ENCODE peak calls at places on chromosomes 2 and 18, in five cellular contexts. E, H, Q, B and K are unnamed samples.

GRCh38 chr18:48468151-48468550 is 59.0 kb upstream of the ZBTB7C start:
- DNase-seq in E (no peak), H (no peak), Q (no peak), B (no peak), K (no peak)

GRCh38 chr2:238299803-238300202 is 11.4 kb upstream of the PER2 start:
- DNase-seq in E (no peak), H (no peak), Q (no peak), B (no peak), K (no peak)

GRCh38 chr2:37683926-37684780 is 12.7 kb upstream of the CDC42EP3 start:
- DNase-seq in E (no peak), H (no peak), Q (no peak), B (no peak), K (no peak)

GRCh38 chr2:128402921-128403670 is 84.4 kb upstream of the HS6ST1 start:
- DNase-seq in E (no peak), H (no peak), Q (no peak), B (no peak), K (peak; percentile 26)

GRCh38 chr2:150339951-150340350 is 147.5 kb downstream of the RND3 start:
- DNase-seq in E (no peak), H (no peak), Q (no peak), B (no peak), K (no peak)

GRCh38 chr2:180722551-180723239 is 257.7 kb upstream of the UBE2E3 start:
- DNase-seq in E (peak; percentile 68), H (no peak), Q (no peak), B (peak; percentile 29), K (no peak)

GRCh38 chr2:120231974-120232635 is 8.9 kb upstream of the TMEM185B start:
- DNase-seq in E (no peak), H (peak; percentile 35), Q (peak; percentile 13), B (no peak), K (no peak)

GRCh38 chr2:64837925-64838641 is 151.1 kb upstream of the SLC1A4 start:
- DNase-seq in E (no peak), H (no peak), Q (peak; percentile 23), B (no peak), K (no peak)

GRCh38 chr2:120319135-120319534 is 26.8 kb upstream of the INHBB start:
- DNase-seq in E (no peak), H (no peak), Q (no peak), B (no peak), K (no peak)

GRCh38 chr2:48425402-48425801 is 104.6 kb upstream of the STON1 start:
- DNase-seq in E (no peak), H (no peak), Q (no peak), B (no peak), K (no peak)

GRCh38 chr18:60485207-60485606 is 112.6 kb upstream of the MC4R start:
- DNase-seq in E (peak; percentile 45), H (no peak), Q (no peak), B (no peak), K (no peak)

GRCh38 chr2:211126256-211126655 is 569.9 kb downstream of the CPS1 start:
- DNase-seq in E (no peak), H (no peak), Q (no peak), B (no peak), K (no peak)
- TF ChIP-seq CTCF in E (no peak), H (no peak), Q (no peak), B (no peak), K (no peak)

DNA sequence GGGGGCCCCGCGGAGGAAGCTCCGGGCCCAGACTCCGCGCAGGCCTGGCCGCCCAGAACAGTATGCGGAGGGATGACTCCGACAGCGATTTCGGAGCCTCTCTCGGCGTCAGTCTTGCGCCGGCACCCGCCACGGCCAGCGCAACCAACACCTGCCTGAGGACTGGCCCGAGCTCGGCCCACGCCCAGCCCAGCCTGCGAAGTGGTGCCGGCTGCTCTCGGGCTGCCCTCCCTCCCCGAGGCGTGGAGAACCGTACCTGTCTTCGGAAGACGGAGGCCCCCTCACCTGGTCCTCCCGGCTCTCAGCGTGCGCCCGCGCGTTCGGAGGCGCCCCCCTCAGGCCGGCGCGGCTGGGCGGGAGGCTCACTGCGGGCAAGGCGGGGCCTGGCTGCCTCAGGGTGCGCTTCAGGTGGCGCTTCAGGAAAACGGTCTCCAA is at the start of gene M1AP:
- DNase-seq in E (no peak), H (peak; percentile 10), Q (no peak), B (no peak), K (no peak)
- TF ChIP-seq CTCF in E (peak; percentile 28), H (no peak), Q (no peak), B (peak; percentile 14), K (no peak)

GRCh38 chr2:59462418-59463197 is 1090.8 kb downstream of the BCL11A start:
- DNase-seq in E (no peak), H (no peak), Q (no peak), B (no peak), K (no peak)
- TF ChIP-seq CTCF in E (no peak), H (no peak), Q (no peak), B (no peak), K (no peak)

GRCh38 chr2:232761301-232761907 is 15.0 kb downstream of the KCNJ13 start:
- DNase-seq in E (peak; percentile 54), H (no peak), Q (no peak), B (peak; percentile 32), K (no peak)
- TF ChIP-seq CTCF in E (peak; percentile 65), H (peak; percentile 62), Q (no peak), B (peak; percentile 68), K (peak; percentile 45)

DNA sequence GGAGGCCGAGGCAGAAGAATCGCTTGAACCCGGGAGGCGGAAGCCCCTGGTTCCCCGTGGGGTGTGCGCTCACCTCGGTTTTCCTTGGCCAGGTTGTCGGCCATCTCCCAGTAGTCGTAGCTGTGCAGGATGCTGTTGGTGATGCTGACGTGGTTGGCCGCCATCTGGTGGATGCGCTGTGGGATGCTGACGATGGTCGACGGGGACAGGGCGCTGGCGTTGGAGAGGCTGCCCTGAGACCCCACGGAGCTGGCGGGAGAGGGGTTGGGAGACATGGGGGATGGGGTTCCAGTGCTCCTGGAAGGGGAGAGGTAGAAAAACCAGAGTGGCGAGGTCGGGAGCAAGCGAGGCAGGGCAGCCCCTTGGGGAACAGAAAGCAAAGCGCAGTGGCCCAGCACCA is 64.4 kb upstream of the REV1 start:
- DNase-seq in E (no peak), H (no peak), Q (no peak), B (no peak), K (no peak)
- TF ChIP-seq CTCF in E (no peak), H (no peak), Q (no peak), B (peak; percentile 46), K (no peak)

GRCh38 chr18:9366126-9366714 is 31.6 kb downstream of the TWSG1 start:
- DNase-seq in E (peak; percentile 52), H (no peak), Q (no peak), B (peak; percentile 16), K (no peak)
- TF ChIP-seq CTCF in E (peak; percentile 44), H (no peak), Q (no peak), B (peak; percentile 64), K (peak; percentile 18)

DNA sequence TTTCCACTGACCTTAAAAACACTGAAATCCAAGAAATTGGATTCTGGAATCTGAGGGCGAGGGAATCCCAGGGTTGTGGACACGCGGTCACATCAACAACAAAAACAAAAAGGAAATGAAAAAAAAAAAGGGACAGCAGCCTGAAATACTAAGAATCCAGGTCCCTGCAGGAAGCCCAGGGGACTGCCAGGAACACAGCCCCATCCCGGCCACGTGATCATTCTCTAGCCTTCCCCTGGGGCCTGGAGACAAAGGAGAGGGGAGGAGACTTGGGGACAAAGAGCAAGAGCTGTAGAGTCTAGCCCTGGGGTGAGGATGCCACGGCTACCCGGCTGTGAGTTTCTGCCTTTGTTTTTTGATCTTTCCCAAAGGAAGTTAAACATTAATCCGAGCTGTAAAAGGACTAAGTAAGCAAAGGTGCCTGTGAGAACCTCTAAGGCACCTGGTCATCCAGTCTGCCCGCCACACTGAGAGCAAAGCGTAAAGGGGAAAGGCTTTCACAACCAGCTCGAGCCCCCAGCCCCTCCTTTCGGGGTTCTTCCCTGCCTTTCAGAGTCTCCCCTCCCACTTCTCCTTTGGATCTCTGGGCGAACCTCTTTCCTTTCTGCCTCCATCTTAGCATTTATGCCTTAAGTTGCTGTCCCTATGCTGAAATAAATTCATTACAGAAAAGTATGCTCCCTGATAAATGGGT is 57.9 kb upstream of the MSH2 start:
- DNase-seq in E (peak; percentile 87), H (no peak), Q (no peak), B (peak; percentile 65), K (peak; percentile 59)
- TF ChIP-seq CTCF in E (peak; percentile 10), H (no peak), Q (no peak), B (peak; percentile 36), K (no peak)

GRCh38 chr18:21632393-21632792 is 20.3 kb downstream of the SNRPD1 start:
- DNase-seq in E (no peak), H (no peak), Q (no peak), B (no peak), K (no peak)
- TF ChIP-seq CTCF in E (no peak), H (no peak), Q (no peak), B (no peak), K (no peak)

DNA sequence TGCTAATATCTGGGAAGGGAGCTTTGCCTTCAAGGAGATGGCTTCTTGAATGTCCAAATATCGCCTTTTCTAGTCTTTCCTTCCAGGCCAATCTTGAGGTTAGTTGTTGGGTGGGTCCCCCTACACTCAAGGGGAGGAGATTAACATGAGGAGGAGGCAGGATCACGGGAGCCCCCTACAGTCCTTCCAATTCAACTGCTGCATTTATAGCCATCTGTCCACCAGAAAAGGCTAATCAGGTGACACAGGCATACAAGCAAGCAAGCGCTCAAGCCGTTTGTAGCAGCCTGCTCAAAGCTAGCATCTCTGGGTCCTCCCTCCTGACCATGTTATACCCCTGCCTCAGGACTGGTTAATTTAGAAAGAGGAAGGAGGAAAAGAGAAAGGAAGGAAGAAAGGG is 87.6 kb downstream of the MRPS9 start:
- DNase-seq in E (no peak), H (no peak), Q (no peak), B (no peak), K (no peak)
- TF ChIP-seq CTCF in E (peak; percentile 29), H (no peak), Q (no peak), B (peak; percentile 36), K (no peak)